ENCODE peak calls at places on chromosome 22, in nine cellular contexts. One of them, this sample, is unnamed.

GRCh38 chr22:29218758-29219408 is 13.2 kb downstream of the EMID1 start:
- DNase-seq in adipocyte: no peak
- DNase-seq in kidney: peak
- DNase-seq in left ventricle myocardium inferior: no peak
- DNase-seq in NAMALWA: no peak
- DNase-seq in hippocampal formation: no peak
- DNase-seq in RCC 7860: no peak
- DNase-seq in iris pigment epithelial cell: no peak
- DNase-seq in ureter: no peak
- DNase-seq in this sample: no peak

GRCh38 chr22:23190526-23190925 is 10.2 kb downstream of the BCR start:
- DNase-seq in adipocyte: no peak
- DNase-seq in kidney: no peak
- DNase-seq in left ventricle myocardium inferior: peak
- DNase-seq in NAMALWA: no peak
- DNase-seq in hippocampal formation: no peak
- DNase-seq in RCC 7860: no peak
- DNase-seq in iris pigment epithelial cell: no peak
- DNase-seq in ureter: no peak
- DNase-seq in this sample: no peak

GRCh38 chr22:21445437-21446127 is 21.6 kb upstream of the TMEM191C start:
- DNase-seq in adipocyte: no peak
- DNase-seq in kidney: peak
- DNase-seq in left ventricle myocardium inferior: no peak
- DNase-seq in NAMALWA: no peak
- DNase-seq in hippocampal formation: no peak
- DNase-seq in RCC 7860: no peak
- DNase-seq in iris pigment epithelial cell: no peak
- DNase-seq in ureter: peak
- DNase-seq in this sample: no peak

GRCh38 chr22:35480627-35481565 is 59.7 kb upstream of the RASD2 start:
- DNase-seq in adipocyte: no peak
- DNase-seq in kidney: no peak
- DNase-seq in left ventricle myocardium inferior: no peak
- DNase-seq in NAMALWA: no peak
- DNase-seq in hippocampal formation: no peak
- DNase-seq in RCC 7860: no peak
- DNase-seq in iris pigment epithelial cell: no peak
- DNase-seq in ureter: peak
- DNase-seq in this sample: no peak

GRCh38 chr22:38981005-38981658 is 1.0 kb upstream of the APOBEC3B start:
- DNase-seq in adipocyte: peak
- DNase-seq in kidney: peak
- DNase-seq in left ventricle myocardium inferior: no peak
- DNase-seq in NAMALWA: no peak
- DNase-seq in hippocampal formation: no peak
- DNase-seq in RCC 7860: no peak
- DNase-seq in iris pigment epithelial cell: peak
- DNase-seq in ureter: no peak
- DNase-seq in this sample: peak

GRCh38 chr22:30225220-30225922 is 21.2 kb downstream of the LIF start:
- DNase-seq in adipocyte: no peak
- DNase-seq in kidney: no peak
- DNase-seq in left ventricle myocardium inferior: no peak
- DNase-seq in NAMALWA: no peak
- DNase-seq in hippocampal formation: no peak
- DNase-seq in RCC 7860: no peak
- DNase-seq in iris pigment epithelial cell: no peak
- DNase-seq in ureter: no peak
- DNase-seq in this sample: no peak

GRCh38 chr22:23233746-23234408 is 53.6 kb downstream of the BCR start:
- DNase-seq in adipocyte: no peak
- DNase-seq in kidney: peak
- DNase-seq in left ventricle myocardium inferior: peak
- DNase-seq in NAMALWA: no peak
- DNase-seq in hippocampal formation: no peak
- DNase-seq in RCC 7860: peak
- DNase-seq in iris pigment epithelial cell: peak
- DNase-seq in ureter: no peak
- DNase-seq in this sample: no peak

GRCh38 chr22:36884314-36885158 is 23.7 kb downstream of the NCF4 start:
- DNase-seq in adipocyte: no peak
- DNase-seq in kidney: no peak
- DNase-seq in left ventricle myocardium inferior: no peak
- DNase-seq in NAMALWA: no peak
- DNase-seq in hippocampal formation: no peak
- DNase-seq in RCC 7860: no peak
- DNase-seq in iris pigment epithelial cell: peak
- DNase-seq in ureter: no peak
- DNase-seq in this sample: no peak

GRCh38 chr22:48798281-48799226 is 1029.1 kb downstream of the BRD1 start:
- DNase-seq in adipocyte: no peak
- DNase-seq in kidney: no peak
- DNase-seq in left ventricle myocardium inferior: no peak
- DNase-seq in NAMALWA: no peak
- DNase-seq in hippocampal formation: no peak
- DNase-seq in RCC 7860: no peak
- DNase-seq in iris pigment epithelial cell: no peak
- DNase-seq in ureter: no peak
- DNase-seq in this sample: no peak

GRCh38 chr22:19473578-19473977 is 5.4 kb downstream of the UFD1 start:
- DNase-seq in adipocyte: no peak
- DNase-seq in kidney: no peak
- DNase-seq in left ventricle myocardium inferior: no peak
- DNase-seq in NAMALWA: peak
- DNase-seq in hippocampal formation: no peak
- DNase-seq in RCC 7860: no peak
- DNase-seq in iris pigment epithelial cell: peak
- DNase-seq in ureter: no peak
- DNase-seq in this sample: no peak

GRCh38 chr22:50530280-50530856 is 556 bp upstream of the TYMP start:
- DNase-seq in adipocyte: peak
- DNase-seq in kidney: no peak
- DNase-seq in left ventricle myocardium inferior: peak
- DNase-seq in NAMALWA: peak
- DNase-seq in hippocampal formation: no peak
- DNase-seq in RCC 7860: no peak
- DNase-seq in iris pigment epithelial cell: peak
- DNase-seq in ureter: peak
- DNase-seq in this sample: peak

GRCh38 chr22:49657275-49657973 is 170.2 kb downstream of the BRD1 start:
- DNase-seq in adipocyte: no peak
- DNase-seq in kidney: peak
- DNase-seq in left ventricle myocardium inferior: peak
- DNase-seq in NAMALWA: peak
- DNase-seq in hippocampal formation: no peak
- DNase-seq in RCC 7860: no peak
- DNase-seq in iris pigment epithelial cell: no peak
- DNase-seq in ureter: peak
- DNase-seq in this sample: no peak

GRCh38 chr22:42299586-42300285 is 29.3 kb upstream of the TCF20 start:
- DNase-seq in adipocyte: no peak
- DNase-seq in kidney: no peak
- DNase-seq in left ventricle myocardium inferior: peak
- DNase-seq in NAMALWA: peak
- DNase-seq in hippocampal formation: no peak
- DNase-seq in RCC 7860: no peak
- DNase-seq in iris pigment epithelial cell: no peak
- DNase-seq in ureter: no peak
- DNase-seq in this sample: no peak

GRCh38 chr22:46347646-46348045 is 12.1 kb downstream of the TRMU start:
- DNase-seq in adipocyte: no peak
- DNase-seq in kidney: peak
- DNase-seq in left ventricle myocardium inferior: no peak
- DNase-seq in NAMALWA: no peak
- DNase-seq in hippocampal formation: no peak
- DNase-seq in RCC 7860: no peak
- DNase-seq in iris pigment epithelial cell: no peak
- DNase-seq in ureter: no peak
- DNase-seq in this sample: no peak

GRCh38 chr22:41782316-41782715 is 18.2 kb upstream of the CCDC134 start:
- DNase-seq in adipocyte: no peak
- DNase-seq in kidney: no peak
- DNase-seq in left ventricle myocardium inferior: no peak
- DNase-seq in NAMALWA: no peak
- DNase-seq in hippocampal formation: no peak
- DNase-seq in RCC 7860: no peak
- DNase-seq in iris pigment epithelial cell: no peak
- DNase-seq in ureter: no peak
- DNase-seq in this sample: no peak

GRCh38 chr22:41508770-41509170 is 35.5 kb downstream of the POLR3H start:
- DNase-seq in adipocyte: no peak
- DNase-seq in kidney: no peak
- DNase-seq in left ventricle myocardium inferior: peak
- DNase-seq in NAMALWA: no peak
- DNase-seq in hippocampal formation: peak
- DNase-seq in RCC 7860: no peak
- DNase-seq in iris pigment epithelial cell: no peak
- DNase-seq in ureter: no peak
- DNase-seq in this sample: no peak

GRCh38 chr22:32204856-32205722 is at the start of gene RFPL2:
- DNase-seq in adipocyte: no peak
- DNase-seq in kidney: no peak
- DNase-seq in left ventricle myocardium inferior: no peak
- DNase-seq in NAMALWA: no peak
- DNase-seq in hippocampal formation: peak
- DNase-seq in RCC 7860: no peak
- DNase-seq in iris pigment epithelial cell: peak
- DNase-seq in ureter: no peak
- DNase-seq in this sample: peak

GRCh38 chr22:41229730-41230398 is 10.9 kb downstream of the CHADL start:
- DNase-seq in adipocyte: no peak
- DNase-seq in kidney: no peak
- DNase-seq in left ventricle myocardium inferior: peak
- DNase-seq in NAMALWA: no peak
- DNase-seq in hippocampal formation: no peak
- DNase-seq in RCC 7860: no peak
- DNase-seq in iris pigment epithelial cell: no peak
- DNase-seq in ureter: no peak
- DNase-seq in this sample: no peak

GRCh38 chr22:37416806-37417205 is 10.5 kb downstream of the ELFN2 start:
- DNase-seq in adipocyte: no peak
- DNase-seq in kidney: peak
- DNase-seq in left ventricle myocardium inferior: no peak
- DNase-seq in NAMALWA: no peak
- DNase-seq in hippocampal formation: peak
- DNase-seq in RCC 7860: no peak
- DNase-seq in iris pigment epithelial cell: no peak
- DNase-seq in ureter: no peak
- DNase-seq in this sample: no peak

GRCh38 chr22:25382762-25383161 is 163.3 kb downstream of the CRYBB2 start:
- DNase-seq in adipocyte: no peak
- DNase-seq in kidney: no peak
- DNase-seq in left ventricle myocardium inferior: no peak
- DNase-seq in NAMALWA: no peak
- DNase-seq in hippocampal formation: no peak
- DNase-seq in RCC 7860: no peak
- DNase-seq in iris pigment epithelial cell: no peak
- DNase-seq in ureter: no peak
- DNase-seq in this sample: peak

GRCh38 chr22:50258361-50259292 is 2.9 kb downstream of the MAPK12 start:
- DNase-seq in adipocyte: no peak
- DNase-seq in kidney: no peak
- DNase-seq in left ventricle myocardium inferior: peak
- DNase-seq in NAMALWA: no peak
- DNase-seq in hippocampal formation: no peak
- DNase-seq in RCC 7860: no peak
- DNase-seq in iris pigment epithelial cell: no peak
- DNase-seq in ureter: no peak
- DNase-seq in this sample: no peak

GRCh38 chr22:25942126-25942988 is 200.4 kb downstream of the MYO18B start:
- DNase-seq in adipocyte: no peak
- DNase-seq in kidney: no peak
- DNase-seq in left ventricle myocardium inferior: no peak
- DNase-seq in NAMALWA: no peak
- DNase-seq in hippocampal formation: no peak
- DNase-seq in RCC 7860: no peak
- DNase-seq in iris pigment epithelial cell: no peak
- DNase-seq in ureter: no peak
- DNase-seq in this sample: no peak

GRCh38 chr22:32771761-32772160 is 29.7 kb upstream of the TIMP3 start:
- DNase-seq in adipocyte: no peak
- DNase-seq in kidney: no peak
- DNase-seq in left ventricle myocardium inferior: no peak
- DNase-seq in NAMALWA: no peak
- DNase-seq in hippocampal formation: no peak
- DNase-seq in RCC 7860: no peak
- DNase-seq in iris pigment epithelial cell: no peak
- DNase-seq in ureter: no peak
- DNase-seq in this sample: no peak

This sample was measured in epithelial cell of esophagus.